ENCODE peak calls at places on chromosomes 12 and 14, in ten cellular contexts. One of them, this sample, is unnamed.

GRCh38 chr14:63986789-63987533 is 134.2 kb downstream of the SYNE2 start:
- DNase-seq in tibial nerve: no peak
- DNase-seq in ELF-1: no peak
- DNase-seq in GM12891: no peak
- DNase-seq in NCI-H345: no peak
- DNase-seq in Daoy: peak
- DNase-seq in GM03348: peak
- DNase-seq in lower lobe of right lung: no peak
- DNase-seq in Calu3: no peak
- DNase-seq in NCI-H2107: peak
- DNase-seq in this sample: no peak

GRCh38 chr12:89400415-89400814 is 48.1 kb upstream of the DUSP6 start:
- DNase-seq in GM12891: no peak
- DNase-seq in Daoy: no peak
- DNase-seq in lower lobe of right lung: no peak
- DNase-seq in NCI-H345: no peak
- DNase-seq in Calu3: no peak
- DNase-seq in tibial nerve: no peak
- DNase-seq in NCI-H2107: no peak
- DNase-seq in ELF-1: no peak
- DNase-seq in GM03348: no peak
- DNase-seq in this sample: no peak

GRCh38 chr12:111270128-111270651 is 98.7 kb downstream of the PHETA1 start:
- DNase-seq in NCI-H2107: no peak
- DNase-seq in GM03348: no peak
- DNase-seq in Calu3: no peak
- DNase-seq in ELF-1: no peak
- DNase-seq in Daoy: no peak
- DNase-seq in tibial nerve: no peak
- DNase-seq in NCI-H345: no peak
- DNase-seq in lower lobe of right lung: no peak
- DNase-seq in GM12891: no peak
- DNase-seq in this sample: no peak

GRCh38 chr14:97299661-97300060 is 502.5 kb downstream of the VRK1 start:
- DNase-seq in Daoy: no peak
- DNase-seq in lower lobe of right lung: no peak
- DNase-seq in GM12891: no peak
- DNase-seq in Calu3: no peak
- DNase-seq in ELF-1: peak
- DNase-seq in GM03348: no peak
- DNase-seq in NCI-H345: no peak
- DNase-seq in NCI-H2107: no peak
- DNase-seq in tibial nerve: no peak
- DNase-seq in this sample: peak

GRCh38 chr12:49971141-49971540 is 1.6 kb upstream of the AQP6 start:
- DNase-seq in tibial nerve: no peak
- DNase-seq in NCI-H345: no peak
- DNase-seq in lower lobe of right lung: no peak
- DNase-seq in ELF-1: no peak
- DNase-seq in GM03348: no peak
- DNase-seq in NCI-H2107: no peak
- DNase-seq in Daoy: no peak
- DNase-seq in GM12891: no peak
- DNase-seq in Calu3: no peak
- DNase-seq in this sample: no peak

GRCh38 chr14:74572829-74573360 is 39.1 kb downstream of the LTBP2 start:
- DNase-seq in Calu3: no peak
- DNase-seq in ELF-1: peak
- DNase-seq in GM03348: no peak
- DNase-seq in NCI-H345: no peak
- DNase-seq in lower lobe of right lung: no peak
- DNase-seq in tibial nerve: no peak
- DNase-seq in Daoy: peak
- DNase-seq in GM12891: no peak
- DNase-seq in NCI-H2107: no peak
- DNase-seq in this sample: no peak

GRCh38 chr12:122947352-122947792 is 18.9 kb downstream of the ABCB9 start:
- DNase-seq in Calu3: peak
- DNase-seq in NCI-H2107: no peak
- DNase-seq in GM12891: no peak
- DNase-seq in NCI-H345: no peak
- DNase-seq in tibial nerve: no peak
- DNase-seq in Daoy: peak
- DNase-seq in lower lobe of right lung: peak
- DNase-seq in GM03348: no peak
- DNase-seq in ELF-1: no peak
- DNase-seq in this sample: no peak

GRCh38 chr14:24367506-24368214 is at the start of gene NFATC4:
- DNase-seq in NCI-H345: peak
- DNase-seq in lower lobe of right lung: peak
- DNase-seq in Calu3: peak
- DNase-seq in GM12891: peak
- DNase-seq in ELF-1: peak
- DNase-seq in GM03348: peak
- DNase-seq in NCI-H2107: peak
- DNase-seq in tibial nerve: peak
- DNase-seq in Daoy: peak
- DNase-seq in this sample: no peak

GRCh38 chr12:119145367-119145766 is 33.4 kb upstream of the HSPB8 start:
- DNase-seq in NCI-H2107: no peak
- DNase-seq in GM12891: no peak
- DNase-seq in tibial nerve: no peak
- DNase-seq in lower lobe of right lung: no peak
- DNase-seq in NCI-H345: no peak
- DNase-seq in Calu3: no peak
- DNase-seq in Daoy: no peak
- DNase-seq in GM03348: no peak
- DNase-seq in ELF-1: peak
- DNase-seq in this sample: no peak

GRCh38 chr12:23655112-23655511 is 294.4 kb downstream of the SOX5 start:
- DNase-seq in Calu3: no peak
- DNase-seq in ELF-1: no peak
- DNase-seq in tibial nerve: no peak
- DNase-seq in GM12891: no peak
- DNase-seq in Daoy: no peak
- DNase-seq in GM03348: no peak
- DNase-seq in lower lobe of right lung: no peak
- DNase-seq in NCI-H345: no peak
- DNase-seq in NCI-H2107: no peak
- DNase-seq in this sample: no peak

GRCh38 chr12:34604631-34605509 is 582.6 kb downstream of the ALG10 start:
- DNase-seq in Calu3: no peak
- DNase-seq in lower lobe of right lung: peak
- DNase-seq in NCI-H2107: no peak
- DNase-seq in tibial nerve: no peak
- DNase-seq in Daoy: no peak
- DNase-seq in GM12891: no peak
- DNase-seq in NCI-H345: no peak
- DNase-seq in GM03348: no peak
- DNase-seq in ELF-1: no peak
- DNase-seq in this sample: no peak

GRCh38 chr12:112945515-112945914 is 7.2 kb downstream of the OAS3 start:
- DNase-seq in ELF-1: no peak
- DNase-seq in NCI-H2107: no peak
- DNase-seq in lower lobe of right lung: no peak
- DNase-seq in GM03348: no peak
- DNase-seq in tibial nerve: no peak
- DNase-seq in Calu3: no peak
- DNase-seq in Daoy: no peak
- DNase-seq in NCI-H345: no peak
- DNase-seq in GM12891: no peak
- DNase-seq in this sample: no peak

GRCh38 chr12:2794261-2794735 is 472 bp upstream of the FKBP4 start:
- DNase-seq in ELF-1: no peak
- DNase-seq in GM03348: peak
- DNase-seq in lower lobe of right lung: peak
- DNase-seq in Calu3: peak
- DNase-seq in GM12891: peak
- DNase-seq in NCI-H2107: no peak
- DNase-seq in NCI-H345: no peak
- DNase-seq in tibial nerve: no peak
- DNase-seq in Daoy: no peak
- DNase-seq in this sample: peak

GRCh38 chr14:89598548-89599186 is 181.6 kb upstream of the FOXN3 start:
- DNase-seq in GM03348: no peak
- DNase-seq in lower lobe of right lung: no peak
- DNase-seq in Calu3: no peak
- DNase-seq in NCI-H345: peak
- DNase-seq in GM12891: no peak
- DNase-seq in Daoy: no peak
- DNase-seq in tibial nerve: no peak
- DNase-seq in ELF-1: no peak
- DNase-seq in NCI-H2107: no peak
- DNase-seq in this sample: no peak

GRCh38 chr14:65720743-65721142 is 308.2 kb downstream of the FUT8 start:
- DNase-seq in Calu3: no peak
- DNase-seq in NCI-H345: no peak
- DNase-seq in Daoy: no peak
- DNase-seq in lower lobe of right lung: no peak
- DNase-seq in GM12891: no peak
- DNase-seq in tibial nerve: no peak
- DNase-seq in GM03348: no peak
- DNase-seq in NCI-H2107: no peak
- DNase-seq in ELF-1: no peak
- DNase-seq in this sample: no peak

GRCh38 chr14:93538411-93538810 is 107.7 kb downstream of the UNC79 start:
- DNase-seq in Calu3: peak
- DNase-seq in ELF-1: peak
- DNase-seq in Daoy: peak
- DNase-seq in NCI-H345: no peak
- DNase-seq in GM03348: no peak
- DNase-seq in NCI-H2107: no peak
- DNase-seq in tibial nerve: no peak
- DNase-seq in lower lobe of right lung: no peak
- DNase-seq in GM12891: no peak
- DNase-seq in this sample: no peak

GRCh38 chr12:95102916-95103671 is 29.7 kb upstream of the NR2C1 start:
- DNase-seq in Daoy: peak
- DNase-seq in NCI-H2107: peak
- DNase-seq in Calu3: peak
- DNase-seq in GM03348: peak
- DNase-seq in ELF-1: no peak
- DNase-seq in lower lobe of right lung: no peak
- DNase-seq in NCI-H345: peak
- DNase-seq in tibial nerve: no peak
- DNase-seq in GM12891: peak
- DNase-seq in this sample: peak

GRCh38 chr12:47017901-47018479 is 61.4 kb upstream of the PCED1B start:
- DNase-seq in Calu3: no peak
- DNase-seq in NCI-H345: no peak
- DNase-seq in tibial nerve: no peak
- DNase-seq in lower lobe of right lung: no peak
- DNase-seq in GM12891: no peak
- DNase-seq in ELF-1: peak
- DNase-seq in GM03348: peak
- DNase-seq in Daoy: no peak
- DNase-seq in NCI-H2107: no peak
- DNase-seq in this sample: no peak

GRCh38 chr12:78402366-78403134 is 462.0 kb upstream of the SYT1 start:
- DNase-seq in Daoy: no peak
- DNase-seq in NCI-H2107: no peak
- DNase-seq in NCI-H345: no peak
- DNase-seq in GM03348: peak
- DNase-seq in lower lobe of right lung: no peak
- DNase-seq in ELF-1: no peak
- DNase-seq in GM12891: no peak
- DNase-seq in tibial nerve: no peak
- DNase-seq in Calu3: no peak
- DNase-seq in this sample: peak

GRCh38 chr12:11641522-11641921 is 8.0 kb upstream of the ETV6 start:
- DNase-seq in GM03348: no peak
- DNase-seq in ELF-1: no peak
- DNase-seq in tibial nerve: no peak
- DNase-seq in GM12891: no peak
- DNase-seq in Calu3: no peak
- DNase-seq in NCI-H2107: no peak
- DNase-seq in lower lobe of right lung: no peak
- DNase-seq in Daoy: no peak
- DNase-seq in NCI-H345: no peak
- DNase-seq in this sample: no peak

GRCh38 chr14:69666112-69666511 is 54.7 kb downstream of the SUSD6 start:
- DNase-seq in NCI-H2107: no peak
- DNase-seq in GM12891: no peak
- DNase-seq in tibial nerve: no peak
- DNase-seq in lower lobe of right lung: no peak
- DNase-seq in NCI-H345: no peak
- DNase-seq in Daoy: no peak
- DNase-seq in ELF-1: no peak
- DNase-seq in Calu3: no peak
- DNase-seq in GM03348: peak
- DNase-seq in this sample: no peak

GRCh38 chr14:24353551-24354529 is 14.0 kb upstream of the RIPK3 start:
- DNase-seq in tibial nerve: no peak
- DNase-seq in Calu3: no peak
- DNase-seq in GM12891: no peak
- DNase-seq in lower lobe of right lung: no peak
- DNase-seq in NCI-H345: no peak
- DNase-seq in Daoy: no peak
- DNase-seq in ELF-1: no peak
- DNase-seq in NCI-H2107: no peak
- DNase-seq in GM03348: peak
- DNase-seq in this sample: no peak

This sample was measured in NCI-H748 treated with DMSO at 0.1 percent for 48 hours.